ENCODE peak calls at places on chromosomes 13 and 19, in five cellular contexts. P, S, B, A and J are unnamed samples.

GRCh38 chr19:7376151-7376852 is 27.6 kb downstream of the ARHGEF18 start:
- DNase-seq in P (no peak), S (no peak), B (no peak), A (no peak), J (no peak)

GRCh38 chr13:74132152-74132767 is 1.9 kb downstream of the KLF12 start:
- DNase-seq in P (no peak), S (no peak), B (peak), A (no peak), J (no peak)

GRCh38 chr13:113500530-113501265 is 10.2 kb upstream of the DCUN1D2 start:
- DNase-seq in P (no peak), S (no peak), B (no peak), A (no peak), J (no peak)

GRCh38 chr19:18306209-18306902 is 16.5 kb downstream of the LSM4 start:
- DNase-seq in P (no peak), S (peak), B (no peak), A (no peak), J (no peak)

GRCh38 chr13:76707360-76707759 is 178.8 kb downstream of the KCTD12 start:
- DNase-seq in P (no peak), S (no peak), B (peak), A (no peak), J (no peak)

GRCh38 chr13:108213946-108214345 is 1.4 kb downstream of the LIG4 start:
- DNase-seq in P (no peak), S (no peak), B (peak), A (no peak), J (no peak)

GRCh38 chr13:62512194-62513141 is 1096.8 kb upstream of the PCDH20 start:
- DNase-seq in P (peak), S (peak), B (peak), A (peak), J (peak)

GRCh38 chr13:47831265-47831664 is 169.8 kb downstream of the SUCLA2 start:
- DNase-seq in P (no peak), S (no peak), B (peak), A (no peak), J (no peak)

GRCh38 chr13:75442736-75443234 is 39.2 kb downstream of the TBC1D4 start:
- DNase-seq in P (no peak), S (no peak), B (peak), A (no peak), J (no peak)

GRCh38 chr19:33621065-33621785 is 528 bp upstream of the CHST8 start:
- DNase-seq in P (no peak), S (no peak), B (no peak), A (no peak), J (no peak)

GRCh38 chr13:50284540-50284939 is 269.3 kb downstream of the KCNRG start:
- DNase-seq in P (no peak), S (no peak), B (no peak), A (no peak), J (no peak)

GRCh38 chr13:27542220-27542619 is 78.1 kb downstream of the LNX2 start:
- DNase-seq in P (no peak), S (no peak), B (no peak), A (no peak), J (no peak)

GRCh38 chr13:61192826-61193225 is 222.8 kb downstream of the PCDH20 start:
- DNase-seq in P (no peak), S (no peak), B (no peak), A (no peak), J (no peak)

GRCh38 chr19:54481326-54481930 is 8.3 kb upstream of the CDC42EP5 start:
- DNase-seq in P (peak), S (peak), B (peak), A (no peak), J (peak)

GRCh38 chr13:32209670-32210069 is 105.5 kb downstream of the ZAR1L start:
- DNase-seq in P (no peak), S (no peak), B (peak), A (no peak), J (no peak)

GRCh38 chr19:58182577-58182988 is 278 bp upstream of the ZNF274 start:
- DNase-seq in P (no peak), S (peak), B (no peak), A (no peak), J (no peak)

GRCh38 chr13:36275190-36276002 is 22.2 kb downstream of the CCDC169 start:
- DNase-seq in P (peak), S (peak), B (peak), A (no peak), J (peak)

GRCh38 chr19:3831601-3832000 is 37.2 kb downstream of the ZFR2 start:
- DNase-seq in P (no peak), S (peak), B (no peak), A (no peak), J (no peak)

GRCh38 chr19:9721861-9722260 is 46.7 kb downstream of the ZNF846 start:
- DNase-seq in P (no peak), S (peak), B (no peak), A (peak), J (no peak)

GRCh38 chr13:47126432-47126831 is 229.6 kb upstream of the HTR2A start:
- DNase-seq in P (no peak), S (no peak), B (no peak), A (no peak), J (no peak)

GRCh38 chr13:102555914-102556553 is 40.8 kb upstream of the TPP2 start:
- DNase-seq in P (peak), S (peak), B (peak), A (no peak), J (peak)

GRCh38 chr19:45848922-45849321 is 14.0 kb downstream of the SYMPK start:
- DNase-seq in P (no peak), S (no peak), B (no peak), A (no peak), J (peak)

GRCh38 chr19:21586341-21587116 is 81.1 kb downstream of the ZNF429 start:
- DNase-seq in P (no peak), S (peak), B (no peak), A (no peak), J (no peak)

GRCh38 chr13:96089749-96090239 is at the start of gene HS6ST3:
- DNase-seq in P (no peak), S (peak), B (no peak), A (no peak), J (peak)

GRCh38 chr13:113625965-113626661 is 31.9 kb downstream of the ATP4B start:
- DNase-seq in P (no peak), S (no peak), B (peak), A (no peak), J (no peak)

GRCh38 chr13:51638497-51638871 is 54.2 kb downstream of the WDFY2 start:
- DNase-seq in P (no peak), S (no peak), B (no peak), A (no peak), J (no peak)

GRCh38 chr19:43731346-43731745 is 15.5 kb downstream of the IRGC start:
- DNase-seq in P (no peak), S (no peak), B (no peak), A (no peak), J (no peak)

GRCh38 chr13:110042253-110042652 is 255.9 kb upstream of the IRS2 start:
- DNase-seq in P (no peak), S (no peak), B (peak), A (no peak), J (no peak)

GRCh38 chr13:23579072-23579885 is 9.1 kb downstream of the TNFRSF19 start:
- DNase-seq in P (peak), S (peak), B (peak), A (no peak), J (peak)

GRCh38 chr13:34867590-34867989 is 74.5 kb upstream of the NBEA start:
- DNase-seq in P (no peak), S (no peak), B (peak), A (peak), J (peak)

GRCh38 chr19:1408300-1409203 is 1.2 kb downstream of the DAZAP1 start:
- DNase-seq in P (peak), S (peak), B (peak), A (no peak), J (no peak)

GRCh38 chr19:2054763-2055162 is 3.7 kb upstream of the MKNK2 start:
- DNase-seq in P (no peak), S (no peak), B (no peak), A (no peak), J (no peak)

GRCh38 chr19:48656840-48657474 is 11.0 kb upstream of the CA11 start:
- DNase-seq in P (no peak), S (no peak), B (peak), A (no peak), J (peak)

GRCh38 chr13:79477968-79478367 is 3.0 kb upstream of the NDFIP2 start:
- DNase-seq in P (no peak), S (no peak), B (no peak), A (no peak), J (no peak)

GRCh38 chr13:109651854-109652253 is 134.5 kb downstream of the IRS2 start:
- DNase-seq in P (no peak), S (no peak), B (no peak), A (no peak), J (no peak)

GRCh38 chr13:98981596-98982195 is 3.8 kb upstream of the DOCK9 start:
- DNase-seq in P (no peak), S (no peak), B (no peak), A (no peak), J (no peak)
- TF ChIP-seq RCOR1 in P (no peak), S (no peak), B (no peak), A (no peak), J (no peak)

GRCh38 chr19:41703602-41704293 is 4.7 kb upstream of the CEACAM5 start:
- DNase-seq in P (no peak), S (no peak), B (no peak), A (no peak), J (no peak)
- TF ChIP-seq RCOR1 in P (no peak), S (no peak), B (no peak), A (no peak), J (no peak)

DNA sequence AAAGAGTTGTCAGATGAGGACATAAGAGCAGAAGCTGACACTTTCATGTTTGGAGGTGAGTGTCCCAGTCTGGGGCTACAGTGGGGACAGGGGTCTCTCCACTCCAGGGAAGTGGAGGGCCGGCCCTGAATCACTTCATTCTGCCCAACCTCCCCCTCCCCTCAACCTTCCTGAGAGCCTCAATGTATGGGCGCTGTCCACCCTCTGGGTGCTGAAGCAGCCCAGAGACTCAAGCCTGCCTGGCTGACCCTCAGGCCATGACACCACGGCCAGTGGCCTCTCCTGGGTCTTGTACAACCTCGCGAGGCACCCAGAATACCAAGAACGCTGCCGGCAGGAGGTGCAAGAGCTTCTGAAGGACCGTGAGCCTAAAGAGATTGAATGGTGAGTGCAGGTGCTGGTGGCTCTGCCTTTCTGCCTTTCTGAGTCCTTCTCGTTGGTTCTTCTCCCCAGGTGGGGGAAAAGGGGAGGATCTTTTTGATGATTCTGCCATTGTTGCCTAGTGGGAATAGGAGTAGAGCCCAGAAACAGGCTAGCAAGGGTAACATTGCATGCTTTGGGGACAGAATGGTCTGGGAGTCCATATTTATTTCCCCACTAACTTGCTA is 8.8 kb downstream of the CYP4F8 start:
- DNase-seq in P (peak), S (no peak), B (no peak), A (no peak), J (no peak)
- TF ChIP-seq RCOR1 in P (no peak), S (no peak), B (no peak), A (no peak), J (no peak)

GRCh38 chr19:5827891-5828660 is 11.4 kb downstream of the FUT6 start:
- DNase-seq in P (peak), S (peak), B (peak), A (peak), J (peak)

GRCh38 chr19:5826531-5827341 is 12.8 kb downstream of the FUT6 start:
- DNase-seq in P (peak), S (peak), B (no peak), A (no peak), J (peak)

GRCh38 chr19:5827342-5827890 is 12.1 kb downstream of the FUT6 start:
- DNase-seq in P (no peak), S (no peak), B (no peak), A (no peak), J (no peak)

GRCh38 chr19:5829567-5830315 is 9.8 kb downstream of the FUT6 start:
- DNase-seq in P (no peak), S (no peak), B (no peak), A (no peak), J (no peak)

DNA sequence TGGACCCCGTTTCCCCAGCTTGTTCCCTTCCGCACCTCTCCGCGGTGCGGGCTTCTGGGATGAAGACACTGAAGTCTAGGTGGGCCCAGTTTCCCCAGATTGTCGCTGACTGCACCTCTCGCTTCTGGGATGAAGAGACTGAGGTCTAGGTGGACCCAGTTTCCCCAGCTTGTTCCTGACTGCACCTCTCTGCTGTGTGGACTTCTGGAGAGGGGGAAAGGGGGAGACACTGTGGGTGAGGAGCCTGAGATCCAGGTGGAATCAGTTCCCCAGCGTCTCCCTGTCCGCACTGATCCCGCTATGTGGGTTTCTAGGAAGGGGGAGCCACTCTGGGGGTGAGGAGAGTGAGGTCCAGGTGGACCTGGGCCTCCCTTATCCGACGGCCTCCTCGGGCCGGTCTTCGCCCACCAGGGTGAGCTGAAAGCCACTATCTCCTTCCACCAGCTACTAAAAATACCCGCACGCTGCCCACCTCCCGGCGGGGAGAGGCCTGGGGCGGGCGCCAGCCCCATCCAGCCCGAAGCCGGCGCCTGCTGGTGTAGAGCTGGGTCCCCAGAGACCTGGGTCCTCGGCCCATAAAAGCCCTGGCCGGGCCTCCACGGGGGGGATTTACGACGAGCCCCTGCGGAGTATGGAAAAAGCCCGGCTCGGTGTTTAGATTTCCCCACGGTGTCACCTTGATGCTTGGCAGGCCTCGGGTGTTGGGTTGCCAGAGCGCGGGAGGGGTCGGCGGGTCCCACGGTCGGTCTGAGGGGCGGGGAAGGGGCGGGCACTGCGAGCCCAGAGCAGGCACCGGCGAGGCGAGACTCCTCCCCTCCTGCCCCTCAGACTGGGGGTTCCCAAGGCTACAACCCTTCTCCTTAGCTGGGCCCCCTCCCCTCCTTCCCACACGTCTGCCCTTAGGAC is 10.6 kb downstream of the FUT6 start:
- DNase-seq in P (peak), S (peak), B (no peak), A (no peak), J (no peak)
- TF ChIP-seq RCOR1 in P (no peak), S (no peak), B (no peak), A (no peak), J (no peak)

DNA sequence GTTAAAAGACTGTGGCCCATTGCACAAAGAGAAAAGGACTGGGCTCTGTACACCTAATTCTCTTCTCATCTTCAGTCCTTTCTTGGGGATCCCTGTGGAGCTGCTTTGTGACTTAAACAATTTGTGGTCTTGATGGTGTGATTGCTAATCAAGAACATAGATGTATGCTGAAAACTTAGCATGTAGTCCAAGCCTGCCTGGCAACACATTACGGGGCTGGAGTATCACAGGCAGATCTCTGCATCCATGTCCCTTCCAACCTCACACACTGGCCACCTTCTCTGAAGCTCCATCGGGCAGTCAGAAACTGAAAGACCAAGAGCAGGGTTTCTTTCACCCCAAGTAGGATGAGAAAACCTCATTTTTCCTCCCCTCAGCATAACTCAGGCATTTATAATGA is 69.6 kb upstream of the ARGLU1 start:
- DNase-seq in P (no peak), S (no peak), B (no peak), A (no peak), J (no peak)
- TF ChIP-seq RCOR1 in P (no peak), S (no peak), B (no peak), A (no peak), J (no peak)

GRCh38 chr13:43304945-43305344 is 281.6 kb downstream of the DNAJC15 start:
- DNase-seq in P (no peak), S (peak), B (no peak), A (no peak), J (no peak)
- TF ChIP-seq RCOR1 in P (no peak), S (no peak), B (no peak), A (no peak), J (no peak)

GRCh38 chr13:103795892-103796478 is 729.8 kb upstream of the SLC10A2 start:
- DNase-seq in P (no peak), S (no peak), B (no peak), A (no peak), J (no peak)
- TF ChIP-seq RCOR1 in P (no peak), S (peak), B (no peak), A (no peak), J (no peak)

DNA sequence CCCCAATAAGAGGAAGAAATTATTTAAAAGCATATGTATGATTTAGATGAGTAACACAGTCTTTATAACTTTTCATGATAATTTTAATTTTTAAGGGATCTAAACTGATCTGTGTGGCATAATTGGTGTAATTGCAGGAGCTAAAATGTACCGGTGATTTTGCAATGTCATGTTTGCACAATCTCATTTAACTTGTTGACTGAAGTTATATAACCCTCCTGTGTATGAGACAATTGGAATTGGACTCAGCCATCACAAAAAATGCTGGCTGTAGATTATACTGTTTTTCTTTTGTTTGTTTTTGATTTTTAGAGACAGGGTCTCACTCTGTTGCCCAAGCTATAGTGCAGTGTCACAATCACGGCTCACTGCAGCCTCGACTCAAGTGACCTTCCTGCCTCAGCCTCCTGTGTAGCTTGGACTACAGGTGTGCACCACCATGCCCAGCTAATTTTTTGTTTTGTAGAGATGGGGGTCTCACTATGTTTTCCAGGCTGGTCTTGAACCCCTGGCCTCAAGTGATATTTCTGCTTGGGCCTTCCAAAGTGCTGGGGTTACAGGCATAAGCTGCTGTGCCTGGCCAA is 26.1 kb downstream of the FGF9 start:
- DNase-seq in P (no peak), S (no peak), B (no peak), A (no peak), J (no peak)
- TF ChIP-seq RCOR1 in P (no peak), S (no peak), B (no peak), A (no peak), J (no peak)

GRCh38 chr13:107031691-107032090 is 463.8 kb upstream of the ARGLU1 start:
- DNase-seq in P (no peak), S (no peak), B (no peak), A (no peak), J (no peak)

GRCh38 chr13:107035778-107036177 is 467.8 kb upstream of the ARGLU1 start:
- DNase-seq in P (no peak), S (no peak), B (peak), A (no peak), J (no peak)

GRCh38 chr13:107034236-107034635 is 466.3 kb upstream of the ARGLU1 start:
- DNase-seq in P (no peak), S (no peak), B (peak), A (no peak), J (no peak)

DNA sequence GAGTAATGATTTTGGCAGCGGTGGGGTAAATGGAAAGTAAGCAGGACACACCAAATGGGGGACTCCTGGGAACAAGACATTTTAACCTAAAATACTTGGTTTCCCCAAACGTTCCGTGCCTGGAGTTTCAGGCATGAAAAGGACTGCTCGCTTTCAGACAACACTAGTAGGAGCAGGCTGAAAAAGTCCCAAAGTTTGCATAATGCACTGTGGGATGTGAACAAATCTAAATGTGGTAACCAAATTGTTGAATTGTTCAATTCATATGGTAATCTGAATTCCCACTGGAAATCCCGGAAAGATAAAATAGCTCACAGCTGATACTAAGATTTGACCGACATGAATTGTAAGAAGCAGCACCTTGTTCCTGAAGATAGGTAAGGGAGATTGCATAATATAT is 467.2 kb upstream of the ARGLU1 start:
- DNase-seq in P (no peak), S (no peak), B (peak), A (no peak), J (no peak)
- TF ChIP-seq RCOR1 in P (no peak), S (no peak), B (no peak), A (no peak), J (no peak)